ENCODE peak calls at places on chromosomes 13 and 19, in four cellular contexts. S is H54, Q is NCI-H1105, B is NCI-H774. J is an unnamed sample.

GRCh38 chr13:113839536-113840204 is 24.2 kb downstream of the GAS6 start:
- DNase-seq in B (no peak), Q (no peak), S (no peak), J (no peak)

GRCh38 chr19:51573331-51573730 is 2.2 kb downstream of the ZNF175 start:
- DNase-seq in Q (no peak), B (no peak), S (peak), J (no peak)

GRCh38 chr13:36875431-36875830 is 44.6 kb downstream of the SMAD9 start:
- DNase-seq in Q (no peak), S (no peak), B (no peak), J (no peak)

GRCh38 chr19:49213791-49214190 is 56.2 kb downstream of the TRPM4 start:
- DNase-seq in B (no peak), S (no peak), Q (no peak), J (no peak)

GRCh38 chr13:41931337-41931736 is 29.6 kb downstream of the VWA8 start:
- DNase-seq in B (no peak), S (no peak), Q (no peak), J (no peak)

GRCh38 chr13:65744761-65745160 is 1485.4 kb downstream of the PCDH9 start:
- DNase-seq in B (no peak), S (no peak), Q (no peak), J (no peak)

GRCh38 chr19:54660967-54661366 is 1.8 kb upstream of the LILRB4 start:
- DNase-seq in S (no peak), Q (no peak), B (no peak), J (no peak)

GRCh38 chr19:35882074-35882832 is 13.9 kb downstream of the APLP1 start:
- DNase-seq in Q (peak), B (peak), S (peak), J (peak)

GRCh38 chr13:112457485-112457884 is 81.3 kb downstream of the SPACA7 start:
- DNase-seq in S (no peak), B (no peak), Q (no peak), J (no peak)

GRCh38 chr13:26442541-26442940 is 114.9 kb upstream of the WASF3 start:
- DNase-seq in S (no peak), Q (no peak), B (no peak), J (no peak)

GRCh38 chr13:93462151-93462550 is 235.5 kb downstream of the GPC6 start:
- DNase-seq in B (no peak), Q (no peak), S (no peak), J (no peak)

J was measured in DMS79.